ENCODE peak calls at places on chromosomes 5 and 9, in four cellular contexts. S is DND-41, M is adipocyte, Q is brain microvascular endothelial cell. G is an unnamed sample. For H3K27me3, the result is how much of the 10 kb centered on the place peaks cover.

GRCh38 chr5:177300236-177300880 is 3.2 kb downstream of the RAB24 start:
- DNase-seq in S (peak), M (peak), Q (peak), G (peak)

GRCh38 chr5:111976705-111977104 is 219.7 kb upstream of the NREP start:
- DNase-seq in S (no peak), M (peak), Q (no peak), G (no peak)

GRCh38 chr5:109619661-109620060 is 70.1 kb upstream of the MAN2A1 start:
- DNase-seq in S (no peak), M (peak), Q (no peak), G (no peak)

GRCh38 chr9:98465799-98466198 is 210.3 kb upstream of the TBC1D2 start:
- DNase-seq in S (no peak), M (no peak), Q (no peak), G (no peak)

GRCh38 chr5:64666058-64666457 is 24.2 kb upstream of the SHISAL2B start:
- DNase-seq in S (no peak), M (peak), Q (peak), G (no peak)

GRCh38 chr5:9499498-9499876 is 46.4 kb downstream of the SEMA5A start:
- DNase-seq in S (no peak), M (no peak), Q (no peak), G (no peak)

GRCh38 chr9:23849379-23849778 is 23.3 kb upstream of the ELAVL2 start:
- DNase-seq in S (no peak), M (no peak), Q (no peak), G (peak)

GRCh38 chr9:136233868-136234267 is 11.7 kb downstream of the QSOX2 start:
- DNase-seq in S (no peak), M (no peak), Q (no peak), G (no peak)

GRCh38 chr9:35842020-35842745 is 13.2 kb downstream of the TMEM8B start:
- DNase-seq in S (no peak), M (no peak), Q (no peak), G (no peak)

GRCh38 chr5:159825551-159826051 is 90.7 kb upstream of the ADRA1B start:
- DNase-seq in S (no peak), M (peak), Q (no peak), G (no peak)

GRCh38 chr9:98057095-98057799 is 715 bp downstream of the NANS start:
- DNase-seq in S (peak), M (no peak), Q (no peak), G (no peak)

GRCh38 chr9:8822667-8823025 is 1023.1 kb upstream of the DMAC1 start:
- DNase-seq in S (no peak), M (no peak), Q (no peak), G (no peak)

GRCh38 chr9:92066131-92066530 is 49.1 kb downstream of the SPTLC1 start:
- DNase-seq in S (no peak), M (no peak), Q (no peak), G (no peak)

GRCh38 chr9:34457266-34458012 is 931 bp downstream of the FAM219A start:
- DNase-seq in S (no peak), M (peak), Q (peak), G (peak)

GRCh38 chr5:159619826-159620225 is 289.5 kb upstream of the IL12B start:
- DNase-seq in S (no peak), M (no peak), Q (no peak), G (no peak)

GRCh38 chr9:91338681-91339080 is 23.0 kb downstream of the AUH start:
- DNase-seq in S (no peak), M (no peak), Q (no peak), G (no peak)

GRCh38 chr5:92616085-92616484 is 964.9 kb downstream of the NR2F1-AS1 start:
- DNase-seq in S (no peak), M (no peak), Q (no peak), G (no peak)

GRCh38 chr9:134719331-134719730 is 77.7 kb downstream of the COL5A1 start:
- DNase-seq in S (no peak), M (no peak), Q (no peak), G (no peak)

GRCh38 chr9:20320921-20321320 is 301.4 kb downstream of the MLLT3 start:
- DNase-seq in S (no peak), M (no peak), Q (no peak), G (no peak)

GRCh38 chr9:110555971-110556370 is 23.6 kb downstream of the SVEP1 start:
- DNase-seq in S (no peak), M (peak), Q (peak), G (no peak)

GRCh38 chr5:132074772-132075718 is 1.5 kb downstream of the CSF2 start:
- DNase-seq in S (no peak), M (no peak), Q (no peak), G (no peak)

DNA sequence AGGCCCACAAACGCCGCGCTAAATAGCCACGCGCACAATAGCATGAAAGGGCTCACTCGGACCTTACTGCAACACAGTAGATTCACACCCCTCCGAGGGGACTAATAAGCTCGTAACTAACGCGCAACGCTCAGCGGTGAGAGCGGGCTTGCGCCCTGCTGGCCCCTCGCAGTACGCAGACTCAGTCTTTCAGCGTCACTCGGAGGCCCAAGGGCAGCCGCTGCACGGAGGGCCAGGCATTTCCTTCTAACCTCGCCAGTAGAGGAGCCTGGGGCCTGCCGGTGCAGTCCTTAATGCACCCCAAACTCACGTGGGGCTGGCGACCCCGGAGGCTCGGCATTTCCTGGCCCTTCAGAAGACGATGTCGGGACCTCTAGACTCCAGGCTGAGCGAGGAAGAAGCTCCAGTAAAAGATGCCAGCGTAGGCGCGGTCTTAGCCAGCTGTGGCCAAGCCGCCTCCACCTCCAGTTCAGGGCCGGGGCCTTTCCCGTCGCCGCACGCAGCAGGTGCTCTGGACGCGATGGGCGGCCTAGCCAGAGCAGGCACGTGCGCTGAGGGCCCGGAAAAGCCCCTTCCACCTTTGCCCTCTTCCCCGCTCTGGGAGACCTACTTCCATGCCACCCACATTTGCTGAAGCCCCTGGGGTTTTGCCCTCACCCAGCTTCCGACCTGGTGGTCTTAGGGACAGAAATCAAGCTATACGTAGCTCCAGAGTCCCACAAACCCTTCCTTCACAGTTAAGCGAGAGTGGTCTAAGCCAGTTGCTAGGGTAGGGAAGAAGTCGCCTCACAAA is 38.3 kb upstream of the TIFAB start:
- DNase-seq in S (no peak), M (no peak), Q (no peak), G (peak)
- H3K27me3 ChIP-seq in S (under half), M (under half), Q (half or more), G (half or more)

GRCh38 chr9:132283165-132283564 is 71.6 kb downstream of the SETX start:
- DNase-seq in S (no peak), M (no peak), Q (no peak), G (no peak)

GRCh38 chr9:132288956-132289355 is 65.8 kb downstream of the SETX start:
- DNase-seq in S (no peak), M (peak), Q (peak), G (no peak)

GRCh38 chr9:132288371-132288770 is 66.4 kb downstream of the SETX start:
- DNase-seq in S (no peak), M (peak), Q (peak), G (no peak)

GRCh38 chr9:132283863-132284262 is 70.9 kb downstream of the SETX start:
- DNase-seq in S (no peak), M (peak), Q (peak), G (no peak)
- H3K27me3 ChIP-seq in S (under half), M (under half), Q (under half), G (under half)

GRCh38 chr5:73433982-73434342 is 14.6 kb downstream of the FOXD1 start:
- DNase-seq in S (no peak), M (peak), Q (no peak), G (no peak)
- H3K27me3 ChIP-seq in S (under half), M (under half), Q (under half), G (half or more)

GRCh38 chr9:89621676-89622075 is 16.9 kb downstream of the GADD45G start:
- DNase-seq in S (no peak), M (no peak), Q (no peak), G (no peak)
- H3K27me3 ChIP-seq in S (under half), M (half or more), Q (under half), G (under half)

GRCh38 chr9:37032713-37033112 is 1.4 kb downstream of the PAX5 start:
- DNase-seq in S (no peak), M (no peak), Q (no peak), G (no peak)
- H3K27me3 ChIP-seq in S (under half), M (half or more), Q (half or more), G (half or more)

GRCh38 chr5:101067415-101067814 is 164.3 kb upstream of the ST8SIA4 start:
- DNase-seq in S (no peak), M (no peak), Q (no peak), G (no peak)

GRCh38 chr5:101068298-101068697 is 165.2 kb upstream of the ST8SIA4 start:
- DNase-seq in S (no peak), M (no peak), Q (no peak), G (no peak)

DNA sequence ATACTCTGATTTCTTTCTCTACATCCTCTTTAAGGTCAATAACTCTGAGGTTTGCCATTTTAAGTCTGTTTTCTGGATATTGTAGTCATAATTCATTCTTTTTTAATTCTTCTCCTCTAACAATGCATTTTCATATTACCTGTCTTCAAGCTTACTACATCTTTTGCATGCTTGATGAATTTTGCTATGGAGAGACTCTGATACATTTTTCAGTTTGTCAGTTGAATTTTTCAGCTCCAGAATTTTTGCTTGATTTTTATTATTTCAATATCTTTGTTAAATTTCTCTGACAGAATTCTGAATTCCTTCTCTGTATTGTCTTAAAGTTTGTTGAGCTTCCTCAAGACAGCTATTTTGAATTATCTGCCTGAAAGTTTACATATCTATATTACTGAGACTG is 159.8 kb upstream of the ST8SIA4 start:
- DNase-seq in S (no peak), M (no peak), Q (no peak), G (no peak)
- H3K27me3 ChIP-seq in S (under half), M (under half), Q (under half), G (under half)

DNA sequence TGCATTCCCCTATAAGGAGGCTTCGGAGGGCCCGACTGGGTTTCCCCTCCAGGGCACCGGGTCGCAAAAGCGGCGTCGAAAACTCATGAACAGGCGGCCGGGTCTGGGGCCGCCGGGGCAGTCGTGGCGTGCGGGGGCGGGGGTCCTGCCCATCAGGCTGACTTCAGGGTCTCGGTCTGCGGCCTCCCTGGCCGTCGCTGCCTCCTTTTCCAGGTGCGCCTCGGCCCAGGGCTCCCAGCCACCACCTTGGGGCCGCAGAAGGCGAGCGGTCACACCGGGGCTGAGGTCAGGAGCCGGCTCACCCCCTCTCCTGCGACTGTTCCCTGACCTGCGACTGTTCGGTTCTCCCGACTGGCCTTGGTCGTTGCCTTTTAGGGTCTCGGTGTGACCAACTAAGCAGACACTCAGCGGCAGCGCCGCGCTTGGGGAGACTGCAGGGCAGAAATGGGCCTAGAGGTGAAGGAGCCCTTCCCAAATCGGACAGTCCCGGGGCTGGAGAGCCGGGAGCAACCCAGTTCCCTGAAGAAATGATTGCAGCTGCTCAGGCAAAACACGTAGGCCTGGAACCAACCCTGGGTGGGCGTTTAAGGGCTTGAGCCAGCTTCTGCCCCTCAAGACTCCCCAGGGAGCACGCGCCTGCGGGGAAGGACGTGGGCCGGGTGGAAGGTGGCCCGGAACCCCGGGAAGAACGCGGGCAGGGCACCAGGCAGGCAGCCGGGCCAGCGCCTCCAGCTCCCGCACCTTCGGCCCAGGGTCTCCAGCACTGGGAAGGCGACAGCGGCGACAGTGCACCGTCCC is 11.2 kb downstream of the IRX2 start:
- DNase-seq in S (no peak), M (no peak), Q (no peak), G (peak)
- H3K27me3 ChIP-seq in S (under half), M (under half), Q (under half), G (half or more)

G was measured in H7.